ENCODE peak calls at places on chromosomes 12 and 14, in seven cellular contexts. Q is stimulated activated CD4-positive, alpha-beta T cell treated with anti-CD3 and anti-CD28 coated beads, Interleukin-2, amount 100 ng/mL, for 24 hours; J is pancreas; C is cardiac fibroblast; L is activated naive CD8-positive, alpha-beta T cell treated with anti-CD3 and anti-CD28 coated beads, Interleukin-2, amount 50 U/mL, for 24 hours; H is HT1080; O is putamen. T is an unnamed sample.
A peak's percentile ranks its signal among the peaks of the same experiment; 100 is the strongest.

GRCh38 chr12:29220632-29221336 is 71.7 kb downstream of the FAR2 start:
- DNase-seq in Q (no peak), J (no peak), C (no peak), L (no peak), H (no peak), O (no peak), T (no peak)

GRCh38 chr14:70858641-70859040 is 48.6 kb upstream of the PCNX1 start:
- DNase-seq in Q (no peak), J (no peak), C (no peak), L (no peak), H (no peak), O (no peak), T (no peak)

GRCh38 chr14:35669782-35670181 is 135.8 kb downstream of the INSM2 start:
- DNase-seq in Q (no peak), J (no peak), C (peak; percentile 77), L (no peak), H (peak; percentile 18), O (no peak), T (no peak)

GRCh38 chr12:53950441-53950781 is 4.3 kb upstream of the HOXC12 start:
- DNase-seq in Q (no peak), J (no peak), C (no peak), L (no peak), H (no peak), O (no peak), T (peak; percentile 42)

GRCh38 chr12:104669851-104670337 is 213.1 kb downstream of the CHST11 start:
- DNase-seq in Q (no peak), J (no peak), C (peak; percentile 27), L (peak; percentile 30), H (no peak), O (no peak), T (no peak)

GRCh38 chr14:26281280-26281998 is 316.4 kb downstream of the NOVA1 start:
- DNase-seq in Q (no peak), J (no peak), C (peak; percentile 87), L (no peak), H (peak; percentile 53), O (no peak), T (no peak)

GRCh38 chr14:102272392-102272791 is 32.6 kb downstream of the MOK start:
- DNase-seq in Q (no peak), J (no peak), C (peak; percentile 82), L (no peak), H (no peak), O (no peak), T (no peak)

GRCh38 chr14:90726656-90727055 is 89.6 kb downstream of the TTC7B start:
- DNase-seq in Q (no peak), J (no peak), C (peak; percentile 58), L (no peak), H (peak; percentile 15), O (peak; percentile 55), T (peak; percentile 92)

GRCh38 chr12:52669426-52669825 is 10.8 kb downstream of the KRT1 start:
- DNase-seq in Q (no peak), J (no peak), C (no peak), L (no peak), H (no peak), O (no peak), T (no peak)

GRCh38 chr12:13436182-13436581 is 239.7 kb downstream of the EMP1 start:
- DNase-seq in Q (no peak), J (no peak), C (no peak), L (no peak), H (no peak), O (no peak), T (no peak)

GRCh38 chr12:67651380-67651695 is 2.8 kb downstream of the DYRK2 start:
- DNase-seq in Q (no peak), J (no peak), C (peak; percentile 62), L (no peak), H (peak; percentile 48), O (peak; percentile 39), T (peak; percentile 9)

GRCh38 chr14:102622262-102622885 is 29.9 kb downstream of the RCOR1 start:
- DNase-seq in Q (peak; percentile 7), J (no peak), C (no peak), L (no peak), H (no peak), O (no peak), T (no peak)

GRCh38 chr12:109619002-109619604 is 45.5 kb downstream of the MVK start:
- DNase-seq in Q (no peak), J (no peak), C (no peak), L (no peak), H (no peak), O (no peak), T (no peak)

GRCh38 chr12:123983822-123984485 is 10.9 kb downstream of the ZNF664 start:
- DNase-seq in Q (peak; percentile 18), J (no peak), C (peak; percentile 86), L (peak; percentile 13), H (peak; percentile 37), O (peak; percentile 70), T (peak; percentile 82)

GRCh38 chr12:11856971-11857370 is 207.5 kb downstream of the ETV6 start:
- DNase-seq in Q (no peak), J (no peak), C (no peak), L (no peak), H (no peak), O (no peak), T (no peak)

GRCh38 chr12:101616027-101616494 is 21.3 kb downstream of the MYBPC1 start:
- DNase-seq in Q (no peak), J (no peak), C (peak; percentile 7), L (no peak), H (no peak), O (no peak), T (no peak)

GRCh38 chr14:73833530-73834257 is 17.9 kb upstream of the PTGR2 start:
- DNase-seq in Q (no peak), J (no peak), C (no peak), L (no peak), H (peak; percentile 56), O (peak; percentile 53), T (no peak)

GRCh38 chr14:54867011-54867410 is 35.6 kb downstream of the GCH1 start:
- DNase-seq in Q (no peak), J (no peak), C (peak; percentile 59), L (no peak), H (no peak), O (no peak), T (no peak)

GRCh38 chr14:72740504-72740961 is 153.4 kb downstream of the DPF3 start:
- DNase-seq in Q (no peak), J (no peak), C (no peak), L (no peak), H (no peak), O (no peak), T (no peak)

GRCh38 chr12:103548622-103549601 is 38.2 kb upstream of the STAB2 start:
- DNase-seq in Q (peak; percentile 79), J (no peak), C (peak; percentile 79), L (peak; percentile 77), H (peak; percentile 65), O (peak; percentile 49), T (peak; percentile 67)

GRCh38 chr14:96187216-96188050 is 17.2 kb upstream of the BDKRB2 start:
- DNase-seq in Q (no peak), J (peak; percentile 22), C (no peak), L (no peak), H (no peak), O (no peak), T (peak; percentile 82)

GRCh38 chr14:54314365-54315134 is 82.3 kb upstream of the CDKN3 start:
- DNase-seq in Q (no peak), J (no peak), C (no peak), L (no peak), H (no peak), O (no peak), T (peak; percentile 68)

GRCh38 chr12:26691234-26691970 is 141.6 kb downstream of the ITPR2 start:
- DNase-seq in Q (no peak), J (no peak), C (peak; percentile 98), L (no peak), H (peak; percentile 97), O (peak; percentile 59), T (peak; percentile 31)

GRCh38 chr14:71355324-71356201 is 448.3 kb downstream of the PCNX1 start:
- DNase-seq in Q (no peak), J (no peak), C (peak; percentile 67), L (no peak), H (no peak), O (no peak), T (peak; percentile 79)

GRCh38 chr12:4117386-4118016 is 156.1 kb upstream of the CCND2 start:
- DNase-seq in Q (no peak), J (no peak), C (no peak), L (no peak), H (no peak), O (no peak), T (no peak)

GRCh38 chr14:88993946-88994345 is 169.5 kb downstream of the TTC8 start:
- DNase-seq in Q (no peak), J (no peak), C (peak; percentile 77), L (no peak), H (peak; percentile 71), O (no peak), T (no peak)

GRCh38 chr14:30584058-30584630 is 25.2 kb downstream of the G2E3 start:
- DNase-seq in Q (no peak), J (no peak), C (no peak), L (no peak), H (no peak), O (no peak), T (no peak)

GRCh38 chr14:99725774-99726537 is 41.9 kb downstream of the CYP46A1 start:
- DNase-seq in Q (no peak), J (no peak), C (no peak), L (no peak), H (no peak), O (no peak), T (no peak)

GRCh38 chr12:111386891-111387290 is 18.0 kb upstream of the PHETA1 start:
- DNase-seq in Q (no peak), J (no peak), C (peak; percentile 51), L (no peak), H (no peak), O (no peak), T (no peak)

GRCh38 chr14:103723176-103724081 is 7.8 kb downstream of the ZFYVE21 start:
- DNase-seq in Q (no peak), J (no peak), C (no peak), L (no peak), H (no peak), O (no peak), T (peak; percentile 63)

GRCh38 chr14:104386281-104386841 is 193.2 kb upstream of the C14orf180 start:
- DNase-seq in Q (no peak), J (no peak), C (no peak), L (no peak), H (no peak), O (no peak), T (no peak)

GRCh38 chr12:7108928-7109920 is at the start of gene C1RL:
- DNase-seq in Q (peak; percentile 93), J (peak; percentile 94), C (peak; percentile 92), L (peak; percentile 94), H (peak; percentile 79), O (peak; percentile 62), T (peak; percentile 76)

GRCh38 chr14:28704153-28704552 is 62.4 kb upstream of the FOXG1 start:
- DNase-seq in Q (no peak), J (no peak), C (peak; percentile 2), L (no peak), H (peak; percentile 72), O (no peak), T (no peak)

GRCh38 chr14:76666746-76667145 is 94.5 kb upstream of the VASH1 start:
- DNase-seq in Q (no peak), J (no peak), C (no peak), L (no peak), H (no peak), O (no peak), T (no peak)

GRCh38 chr12:96196781-96197180 is 2.6 kb downstream of the ELK3 start:
- DNase-seq in Q (no peak), J (no peak), C (peak; percentile 78), L (no peak), H (peak; percentile 48), O (no peak), T (no peak)

GRCh38 chr12:12207746-12208145 is 59.1 kb downstream of the LRP6 start:
- DNase-seq in Q (no peak), J (no peak), C (no peak), L (no peak), H (no peak), O (no peak), T (no peak)

GRCh38 chr12:130796985-130797686 is 41.9 kb downstream of the STX2 start:
- DNase-seq in Q (peak; percentile 42), J (no peak), C (no peak), L (peak; percentile 24), H (no peak), O (no peak), T (no peak)